ENCODE peak calls at places on chromosomes 16 and 17, in ten cellular contexts. One of them, this sample, is unnamed.

GRCh38 chr16:54285414-54286066 is 1.0 kb downstream of the IRX3 start:
- DNase-seq in CD8-positive, alpha-beta T cell: no peak
- DNase-seq in lower leg skin: peak
- DNase-seq in left ventricle myocardium inferior: peak
- DNase-seq in A549: no peak
- DNase-seq in HFFc6: peak
- DNase-seq in pancreas: peak
- DNase-seq in GM13977: peak
- DNase-seq in choroid plexus epithelial cell: peak
- DNase-seq in natural killer cell: no peak
- DNase-seq in this sample: peak

GRCh38 chr17:41223821-41224220 is 2.6 kb upstream of the KRTAP9-2 start:
- DNase-seq in CD8-positive, alpha-beta T cell: no peak
- DNase-seq in lower leg skin: no peak
- DNase-seq in left ventricle myocardium inferior: no peak
- DNase-seq in A549: no peak
- DNase-seq in HFFc6: no peak
- DNase-seq in pancreas: no peak
- DNase-seq in GM13977: no peak
- DNase-seq in choroid plexus epithelial cell: no peak
- DNase-seq in natural killer cell: no peak
- DNase-seq in this sample: no peak

GRCh38 chr17:7838291-7839075 is 4.5 kb downstream of the KDM6B start:
- DNase-seq in CD8-positive, alpha-beta T cell: peak
- DNase-seq in lower leg skin: peak
- DNase-seq in left ventricle myocardium inferior: no peak
- DNase-seq in A549: no peak
- DNase-seq in HFFc6: peak
- DNase-seq in pancreas: peak
- DNase-seq in GM13977: no peak
- DNase-seq in choroid plexus epithelial cell: peak
- DNase-seq in natural killer cell: peak
- DNase-seq in this sample: no peak

GRCh38 chr17:46929413-46929812 is 6.5 kb downstream of the GOSR2 start:
- DNase-seq in CD8-positive, alpha-beta T cell: no peak
- DNase-seq in lower leg skin: no peak
- DNase-seq in left ventricle myocardium inferior: no peak
- DNase-seq in A549: no peak
- DNase-seq in HFFc6: peak
- DNase-seq in pancreas: no peak
- DNase-seq in GM13977: no peak
- DNase-seq in choroid plexus epithelial cell: peak
- DNase-seq in natural killer cell: no peak
- DNase-seq in this sample: no peak

GRCh38 chr16:73171901-73172619 is 124.1 kb upstream of the ZFHX3 start:
- DNase-seq in CD8-positive, alpha-beta T cell: no peak
- DNase-seq in lower leg skin: no peak
- DNase-seq in left ventricle myocardium inferior: no peak
- DNase-seq in A549: no peak
- DNase-seq in HFFc6: no peak
- DNase-seq in pancreas: no peak
- DNase-seq in GM13977: no peak
- DNase-seq in choroid plexus epithelial cell: no peak
- DNase-seq in natural killer cell: no peak
- DNase-seq in this sample: no peak

GRCh38 chr16:82197540-82198240 is 27.7 kb upstream of the MPHOSPH6 start:
- DNase-seq in CD8-positive, alpha-beta T cell: no peak
- DNase-seq in lower leg skin: no peak
- DNase-seq in left ventricle myocardium inferior: no peak
- DNase-seq in A549: no peak
- DNase-seq in HFFc6: no peak
- DNase-seq in pancreas: no peak
- DNase-seq in GM13977: no peak
- DNase-seq in choroid plexus epithelial cell: peak
- DNase-seq in natural killer cell: no peak
- DNase-seq in this sample: no peak

GRCh38 chr16:22844426-22844825 is 30.5 kb downstream of the HS3ST2 start:
- DNase-seq in CD8-positive, alpha-beta T cell: no peak
- DNase-seq in lower leg skin: no peak
- DNase-seq in left ventricle myocardium inferior: no peak
- DNase-seq in A549: no peak
- DNase-seq in HFFc6: no peak
- DNase-seq in pancreas: no peak
- DNase-seq in GM13977: no peak
- DNase-seq in choroid plexus epithelial cell: no peak
- DNase-seq in natural killer cell: no peak
- DNase-seq in this sample: no peak

GRCh38 chr17:34291721-34292348 is 6.3 kb downstream of the CCL11 start:
- DNase-seq in CD8-positive, alpha-beta T cell: no peak
- DNase-seq in lower leg skin: no peak
- DNase-seq in left ventricle myocardium inferior: no peak
- DNase-seq in A549: no peak
- DNase-seq in HFFc6: no peak
- DNase-seq in pancreas: no peak
- DNase-seq in GM13977: no peak
- DNase-seq in choroid plexus epithelial cell: no peak
- DNase-seq in natural killer cell: no peak
- DNase-seq in this sample: no peak

GRCh38 chr16:50611332-50611934 is 63.2 kb downstream of the NKD1 start:
- DNase-seq in CD8-positive, alpha-beta T cell: no peak
- DNase-seq in lower leg skin: no peak
- DNase-seq in left ventricle myocardium inferior: no peak
- DNase-seq in A549: no peak
- DNase-seq in HFFc6: no peak
- DNase-seq in pancreas: no peak
- DNase-seq in GM13977: no peak
- DNase-seq in choroid plexus epithelial cell: peak
- DNase-seq in natural killer cell: no peak
- DNase-seq in this sample: no peak

GRCh38 chr17:66307257-66307656 is 4.8 kb downstream of the PRKCA start:
- DNase-seq in CD8-positive, alpha-beta T cell: no peak
- DNase-seq in lower leg skin: no peak
- DNase-seq in left ventricle myocardium inferior: no peak
- DNase-seq in A549: no peak
- DNase-seq in HFFc6: no peak
- DNase-seq in pancreas: no peak
- DNase-seq in GM13977: no peak
- DNase-seq in choroid plexus epithelial cell: no peak
- DNase-seq in natural killer cell: no peak
- DNase-seq in this sample: no peak

GRCh38 chr17:7612294-7612640 is 2.4 kb downstream of the FXR2 start:
- DNase-seq in CD8-positive, alpha-beta T cell: no peak
- DNase-seq in lower leg skin: no peak
- DNase-seq in left ventricle myocardium inferior: no peak
- DNase-seq in A549: no peak
- DNase-seq in HFFc6: no peak
- DNase-seq in pancreas: no peak
- DNase-seq in GM13977: no peak
- DNase-seq in choroid plexus epithelial cell: peak
- DNase-seq in natural killer cell: no peak
- DNase-seq in this sample: no peak

DNA sequence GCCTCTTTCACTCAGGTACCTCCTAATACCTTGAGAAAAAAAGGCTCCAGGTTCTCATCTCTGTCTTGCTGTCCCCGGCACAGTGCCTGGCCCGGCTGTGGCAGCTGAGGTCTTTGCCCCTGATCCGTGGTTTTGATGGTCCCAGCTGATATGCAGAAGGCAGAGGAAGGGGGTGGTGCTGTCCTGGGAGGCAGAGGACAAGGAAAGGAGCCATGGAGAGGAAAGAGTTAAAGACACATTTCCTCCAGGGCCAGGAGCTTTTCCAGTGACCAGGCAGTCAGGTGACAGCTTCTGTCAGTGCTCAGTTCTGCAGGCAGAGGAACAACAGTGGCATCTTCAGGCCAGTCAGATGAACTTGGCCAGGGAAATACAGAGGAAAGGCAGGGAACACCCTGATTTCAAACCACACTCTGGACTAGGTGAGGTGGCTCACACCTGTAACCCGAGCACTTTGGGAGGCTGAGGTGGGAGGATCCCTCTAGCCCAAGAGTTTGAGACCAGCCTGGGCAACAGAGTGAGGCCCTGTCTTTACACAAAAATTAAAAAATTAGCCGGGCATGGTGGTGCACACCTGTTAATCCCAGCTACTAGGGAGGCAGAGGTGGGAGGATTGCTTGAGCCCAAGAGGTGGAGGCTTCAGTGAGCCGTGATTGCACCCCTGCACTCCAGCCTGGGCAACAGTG is 3.3 kb upstream of the COG1 start:
- DNase-seq in CD8-positive, alpha-beta T cell: no peak
- DNase-seq in lower leg skin: no peak
- DNase-seq in left ventricle myocardium inferior: no peak
- DNase-seq in A549: peak
- DNase-seq in HFFc6: peak
- DNase-seq in pancreas: no peak
- DNase-seq in GM13977: peak
- DNase-seq in choroid plexus epithelial cell: peak
- DNase-seq in natural killer cell: no peak
- DNase-seq in this sample: peak
- TF ChIP-seq CTCF in CD8-positive, alpha-beta T cell: no peak
- TF ChIP-seq CTCF in lower leg skin: peak
- TF ChIP-seq CTCF in left ventricle myocardium inferior: peak
- TF ChIP-seq CTCF in A549: peak
- TF ChIP-seq CTCF in HFFc6: peak
- TF ChIP-seq CTCF in pancreas: no peak
- TF ChIP-seq CTCF in GM13977: peak
- TF ChIP-seq CTCF in choroid plexus epithelial cell: peak
- TF ChIP-seq CTCF in natural killer cell: no peak
- TF ChIP-seq CTCF in this sample: peak

DNA sequence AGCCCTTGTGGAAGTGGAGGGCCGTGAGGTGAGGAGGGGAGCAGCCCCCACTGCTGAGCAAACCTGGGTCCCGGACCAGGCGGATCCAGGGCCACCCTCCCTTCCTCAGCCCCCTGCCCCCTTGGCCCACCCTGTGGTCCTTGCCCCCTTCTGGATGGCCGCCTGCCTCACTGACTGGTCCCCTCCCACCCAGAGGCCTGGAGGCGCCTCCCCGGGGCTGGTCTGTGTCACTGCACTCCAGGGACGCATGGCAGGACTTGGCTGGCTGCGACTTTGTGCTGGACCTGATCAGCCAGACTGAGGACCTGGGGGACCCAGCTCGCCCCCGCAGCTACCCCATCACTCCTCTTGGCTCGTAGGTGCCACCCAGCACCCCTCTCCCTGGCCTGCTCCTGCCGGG is 19.2 kb upstream of the SMIM5 start:
- DNase-seq in CD8-positive, alpha-beta T cell: no peak
- DNase-seq in lower leg skin: no peak
- DNase-seq in left ventricle myocardium inferior: no peak
- DNase-seq in A549: no peak
- DNase-seq in HFFc6: no peak
- DNase-seq in pancreas: no peak
- DNase-seq in GM13977: no peak
- DNase-seq in choroid plexus epithelial cell: no peak
- DNase-seq in natural killer cell: no peak
- DNase-seq in this sample: no peak
- TF ChIP-seq CTCF in CD8-positive, alpha-beta T cell: no peak
- TF ChIP-seq CTCF in lower leg skin: no peak
- TF ChIP-seq CTCF in left ventricle myocardium inferior: no peak
- TF ChIP-seq CTCF in A549: peak
- TF ChIP-seq CTCF in HFFc6: peak
- TF ChIP-seq CTCF in pancreas: no peak
- TF ChIP-seq CTCF in GM13977: no peak
- TF ChIP-seq CTCF in choroid plexus epithelial cell: peak
- TF ChIP-seq CTCF in natural killer cell: no peak
- TF ChIP-seq CTCF in this sample: no peak

GRCh38 chr17:15087946-15088345 is 177.2 kb downstream of the PMP22 start:
- DNase-seq in CD8-positive, alpha-beta T cell: no peak
- DNase-seq in lower leg skin: no peak
- DNase-seq in left ventricle myocardium inferior: peak
- DNase-seq in A549: no peak
- DNase-seq in HFFc6: no peak
- DNase-seq in pancreas: no peak
- DNase-seq in GM13977: no peak
- DNase-seq in choroid plexus epithelial cell: no peak
- DNase-seq in natural killer cell: no peak
- DNase-seq in this sample: no peak

GRCh38 chr17:15090533-15090932 is 174.6 kb downstream of the PMP22 start:
- DNase-seq in CD8-positive, alpha-beta T cell: no peak
- DNase-seq in lower leg skin: no peak
- DNase-seq in left ventricle myocardium inferior: no peak
- DNase-seq in A549: no peak
- DNase-seq in HFFc6: no peak
- DNase-seq in pancreas: no peak
- DNase-seq in GM13977: no peak
- DNase-seq in choroid plexus epithelial cell: no peak
- DNase-seq in natural killer cell: no peak
- DNase-seq in this sample: no peak

GRCh38 chr17:15092762-15093161 is 172.4 kb downstream of the PMP22 start:
- DNase-seq in CD8-positive, alpha-beta T cell: no peak
- DNase-seq in lower leg skin: no peak
- DNase-seq in left ventricle myocardium inferior: no peak
- DNase-seq in A549: no peak
- DNase-seq in HFFc6: peak
- DNase-seq in pancreas: no peak
- DNase-seq in GM13977: no peak
- DNase-seq in choroid plexus epithelial cell: peak
- DNase-seq in natural killer cell: no peak
- DNase-seq in this sample: no peak

GRCh38 chr17:15092261-15092660 is 172.9 kb downstream of the PMP22 start:
- DNase-seq in CD8-positive, alpha-beta T cell: no peak
- DNase-seq in lower leg skin: no peak
- DNase-seq in left ventricle myocardium inferior: no peak
- DNase-seq in A549: no peak
- DNase-seq in HFFc6: no peak
- DNase-seq in pancreas: no peak
- DNase-seq in GM13977: no peak
- DNase-seq in choroid plexus epithelial cell: no peak
- DNase-seq in natural killer cell: no peak
- DNase-seq in this sample: no peak

DNA sequence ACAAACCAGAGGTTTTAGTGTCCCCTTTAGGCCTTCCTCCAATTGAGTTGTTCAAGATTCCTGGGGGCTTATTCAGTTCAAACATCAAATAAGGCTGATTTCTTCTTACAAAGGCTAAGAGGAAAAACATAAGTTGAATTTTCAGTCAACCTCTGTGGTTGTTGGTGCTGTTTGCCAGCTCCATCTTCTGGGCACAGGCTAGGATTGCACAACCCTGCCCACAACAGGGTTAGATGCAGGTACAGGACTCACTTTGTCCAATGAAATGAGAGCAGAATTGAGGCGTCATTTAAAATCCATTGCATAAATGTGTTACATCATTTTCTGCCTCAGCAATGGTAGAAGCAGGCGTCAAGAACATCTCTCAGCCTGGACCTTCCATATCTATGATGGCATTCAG is 173.3 kb downstream of the PMP22 start:
- DNase-seq in CD8-positive, alpha-beta T cell: no peak
- DNase-seq in lower leg skin: no peak
- DNase-seq in left ventricle myocardium inferior: no peak
- DNase-seq in A549: no peak
- DNase-seq in HFFc6: no peak
- DNase-seq in pancreas: no peak
- DNase-seq in GM13977: no peak
- DNase-seq in choroid plexus epithelial cell: peak
- DNase-seq in natural killer cell: no peak
- DNase-seq in this sample: no peak
- TF ChIP-seq CTCF in CD8-positive, alpha-beta T cell: no peak
- TF ChIP-seq CTCF in lower leg skin: no peak
- TF ChIP-seq CTCF in left ventricle myocardium inferior: no peak
- TF ChIP-seq CTCF in A549: peak
- TF ChIP-seq CTCF in HFFc6: peak
- TF ChIP-seq CTCF in pancreas: peak
- TF ChIP-seq CTCF in GM13977: no peak
- TF ChIP-seq CTCF in choroid plexus epithelial cell: peak
- TF ChIP-seq CTCF in natural killer cell: no peak
- TF ChIP-seq CTCF in this sample: no peak

GRCh38 chr17:143785-144281 is 6.5 kb downstream of the SCGB1C2 start:
- DNase-seq in CD8-positive, alpha-beta T cell: peak
- DNase-seq in lower leg skin: peak
- DNase-seq in left ventricle myocardium inferior: peak
- DNase-seq in A549: peak
- DNase-seq in HFFc6: peak
- DNase-seq in pancreas: peak
- DNase-seq in GM13977: peak
- DNase-seq in choroid plexus epithelial cell: peak
- DNase-seq in natural killer cell: peak
- DNase-seq in this sample: peak
- TF ChIP-seq CTCF in CD8-positive, alpha-beta T cell: peak
- TF ChIP-seq CTCF in lower leg skin: peak
- TF ChIP-seq CTCF in left ventricle myocardium inferior: peak
- TF ChIP-seq CTCF in A549: peak
- TF ChIP-seq CTCF in HFFc6: peak
- TF ChIP-seq CTCF in pancreas: peak
- TF ChIP-seq CTCF in GM13977: peak
- TF ChIP-seq CTCF in choroid plexus epithelial cell: peak
- TF ChIP-seq CTCF in natural killer cell: peak
- TF ChIP-seq CTCF in this sample: peak